ENCODE peak calls at places on chromosomes 13 and 19, in seven cellular contexts. One of them, this sample, is unnamed.
A peak's percentile ranks its signal among the peaks of the same experiment; 100 is the strongest.

GRCh38 chr13:40401911-40402776 is 264.3 kb downstream of the FOXO1 start:
- DNase-seq in HCT116: peak; percentile 64
- DNase-seq in mammary epithelial cell: peak; percentile 89
- DNase-seq in neuronal stem cell: no peak
- DNase-seq in mesenchymal stem cell: peak; percentile 96
- DNase-seq in colonic mucosa: peak; percentile 97
- DNase-seq in K562: peak; percentile 49
- DNase-seq in this sample: peak; percentile 99

GRCh38 chr19:6125571-6125989 is 9.9 kb upstream of the ACSBG2 start:
- DNase-seq in HCT116: peak; percentile 88
- DNase-seq in mammary epithelial cell: peak; percentile 73
- DNase-seq in neuronal stem cell: no peak
- DNase-seq in mesenchymal stem cell: peak; percentile 78
- DNase-seq in colonic mucosa: peak; percentile 69
- DNase-seq in K562: peak; percentile 70
- DNase-seq in this sample: no peak

GRCh38 chr19:38993271-38993670 is 17.7 kb upstream of the FBXO17 start:
- DNase-seq in HCT116: no peak
- DNase-seq in mammary epithelial cell: peak; percentile 96
- DNase-seq in neuronal stem cell: no peak
- DNase-seq in mesenchymal stem cell: peak; percentile 55
- DNase-seq in colonic mucosa: no peak
- DNase-seq in K562: no peak
- DNase-seq in this sample: no peak

GRCh38 chr19:57642396-57643046 is 9.6 kb downstream of the ZNF211 start:
- DNase-seq in HCT116: no peak
- DNase-seq in mammary epithelial cell: peak; percentile 81
- DNase-seq in neuronal stem cell: no peak
- DNase-seq in mesenchymal stem cell: no peak
- DNase-seq in colonic mucosa: no peak
- DNase-seq in K562: no peak
- DNase-seq in this sample: no peak

GRCh38 chr19:19550454-19550842 is 12.4 kb downstream of the CILP2 start:
- DNase-seq in HCT116: no peak
- DNase-seq in mammary epithelial cell: no peak
- DNase-seq in neuronal stem cell: no peak
- DNase-seq in mesenchymal stem cell: no peak
- DNase-seq in colonic mucosa: no peak
- DNase-seq in K562: no peak
- DNase-seq in this sample: no peak

GRCh38 chr13:30757026-30757425 is 21.7 kb downstream of the ALOX5AP start:
- DNase-seq in HCT116: no peak
- DNase-seq in mammary epithelial cell: no peak
- DNase-seq in neuronal stem cell: no peak
- DNase-seq in mesenchymal stem cell: no peak
- DNase-seq in colonic mucosa: no peak
- DNase-seq in K562: no peak
- DNase-seq in this sample: no peak

GRCh38 chr19:49690073-49690655 is 752 bp upstream of the CPT1C start:
- DNase-seq in HCT116: no peak
- DNase-seq in mammary epithelial cell: no peak
- DNase-seq in neuronal stem cell: no peak
- DNase-seq in mesenchymal stem cell: peak; percentile 22
- DNase-seq in colonic mucosa: no peak
- DNase-seq in K562: no peak
- DNase-seq in this sample: peak; percentile 77

GRCh38 chr13:27023385-27023784 is 148.2 kb downstream of the USP12 start:
- DNase-seq in HCT116: no peak
- DNase-seq in mammary epithelial cell: no peak
- DNase-seq in neuronal stem cell: no peak
- DNase-seq in mesenchymal stem cell: no peak
- DNase-seq in colonic mucosa: no peak
- DNase-seq in K562: no peak
- DNase-seq in this sample: no peak

GRCh38 chr19:29383696-29384095 is 142.1 kb upstream of the VSTM2B start:
- DNase-seq in HCT116: no peak
- DNase-seq in mammary epithelial cell: no peak
- DNase-seq in neuronal stem cell: no peak
- DNase-seq in mesenchymal stem cell: no peak
- DNase-seq in colonic mucosa: no peak
- DNase-seq in K562: no peak
- DNase-seq in this sample: peak; percentile 6

GRCh38 chr19:44345969-44346368 is 10.5 kb downstream of the ZNF112 start:
- DNase-seq in HCT116: no peak
- DNase-seq in mammary epithelial cell: no peak
- DNase-seq in neuronal stem cell: no peak
- DNase-seq in mesenchymal stem cell: no peak
- DNase-seq in colonic mucosa: no peak
- DNase-seq in K562: no peak
- DNase-seq in this sample: no peak

GRCh38 chr13:95540848-95541247 is 11.7 kb upstream of the CLDN10 start:
- DNase-seq in HCT116: no peak
- DNase-seq in mammary epithelial cell: no peak
- DNase-seq in neuronal stem cell: no peak
- DNase-seq in mesenchymal stem cell: no peak
- DNase-seq in colonic mucosa: no peak
- DNase-seq in K562: no peak
- DNase-seq in this sample: peak; percentile 86

GRCh38 chr13:31898383-31899071 is 133.0 kb upstream of the FRY start:
- DNase-seq in HCT116: no peak
- DNase-seq in mammary epithelial cell: no peak
- DNase-seq in neuronal stem cell: no peak
- DNase-seq in mesenchymal stem cell: no peak
- DNase-seq in colonic mucosa: no peak
- DNase-seq in K562: no peak
- DNase-seq in this sample: no peak

GRCh38 chr13:46614582-46614981 is 61.6 kb downstream of the LRCH1 start:
- DNase-seq in HCT116: no peak
- DNase-seq in mammary epithelial cell: no peak
- DNase-seq in neuronal stem cell: no peak
- DNase-seq in mesenchymal stem cell: peak; percentile 44
- DNase-seq in colonic mucosa: no peak
- DNase-seq in K562: no peak
- DNase-seq in this sample: no peak

GRCh38 chr19:18204394-18205179 is 745 bp upstream of the RAB3A start:
- DNase-seq in HCT116: no peak
- DNase-seq in mammary epithelial cell: no peak
- DNase-seq in neuronal stem cell: peak; percentile 90
- DNase-seq in mesenchymal stem cell: peak; percentile 77
- DNase-seq in colonic mucosa: peak; percentile 75
- DNase-seq in K562: peak; percentile 79
- DNase-seq in this sample: no peak

GRCh38 chr13:94617389-94618000 is 15.8 kb downstream of the GPR180 start:
- DNase-seq in HCT116: no peak
- DNase-seq in mammary epithelial cell: no peak
- DNase-seq in neuronal stem cell: peak; percentile 35
- DNase-seq in mesenchymal stem cell: peak; percentile 37
- DNase-seq in colonic mucosa: no peak
- DNase-seq in K562: no peak
- DNase-seq in this sample: no peak

GRCh38 chr19:51002542-51003311 is 1.3 kb upstream of the KLK8 start:
- DNase-seq in HCT116: peak; percentile 99
- DNase-seq in mammary epithelial cell: peak; percentile 88
- DNase-seq in neuronal stem cell: peak; percentile 42
- DNase-seq in mesenchymal stem cell: no peak
- DNase-seq in colonic mucosa: peak; percentile 37
- DNase-seq in K562: peak; percentile 98
- DNase-seq in this sample: no peak

GRCh38 chr19:42284641-42285341 is 15.7 kb downstream of the CIC start:
- DNase-seq in HCT116: no peak
- DNase-seq in mammary epithelial cell: no peak
- DNase-seq in neuronal stem cell: peak; percentile 29
- DNase-seq in mesenchymal stem cell: peak; percentile 28
- DNase-seq in colonic mucosa: no peak
- DNase-seq in K562: no peak
- DNase-seq in this sample: peak; percentile 88

GRCh38 chr13:43469791-43470190 is 317.0 kb downstream of the ENOX1 start:
- DNase-seq in HCT116: no peak
- DNase-seq in mammary epithelial cell: no peak
- DNase-seq in neuronal stem cell: no peak
- DNase-seq in mesenchymal stem cell: no peak
- DNase-seq in colonic mucosa: no peak
- DNase-seq in K562: no peak
- DNase-seq in this sample: no peak

GRCh38 chr13:114115191-114115671 is 17.2 kb downstream of the RASA3 start:
- DNase-seq in HCT116: no peak
- DNase-seq in mammary epithelial cell: peak; percentile 19
- DNase-seq in neuronal stem cell: no peak
- DNase-seq in mesenchymal stem cell: peak; percentile 94
- DNase-seq in colonic mucosa: peak; percentile 65
- DNase-seq in K562: peak; percentile 45
- DNase-seq in this sample: peak; percentile 88

GRCh38 chr19:1233361-1233667 is 4.5 kb downstream of the CBARP start:
- DNase-seq in HCT116: no peak
- DNase-seq in mammary epithelial cell: no peak
- DNase-seq in neuronal stem cell: no peak
- DNase-seq in mesenchymal stem cell: no peak
- DNase-seq in colonic mucosa: peak; percentile 42
- DNase-seq in K562: no peak
- DNase-seq in this sample: no peak

GRCh38 chr13:46168341-46168740 is 13.6 kb downstream of the LCP1 start:
- DNase-seq in HCT116: no peak
- DNase-seq in mammary epithelial cell: peak; percentile 82
- DNase-seq in neuronal stem cell: no peak
- DNase-seq in mesenchymal stem cell: peak; percentile 48
- DNase-seq in colonic mucosa: no peak
- DNase-seq in K562: no peak
- DNase-seq in this sample: no peak

GRCh38 chr13:84896128-84896527 is 903.1 kb downstream of the SLITRK6 start:
- DNase-seq in HCT116: peak; percentile 45
- DNase-seq in mammary epithelial cell: peak; percentile 42
- DNase-seq in neuronal stem cell: peak; percentile 55
- DNase-seq in mesenchymal stem cell: peak; percentile 67
- DNase-seq in colonic mucosa: peak; percentile 37
- DNase-seq in K562: peak; percentile 3
- DNase-seq in this sample: no peak

GRCh38 chr13:97945792-97946419 is 7.6 kb upstream of the IPO5 start:
- DNase-seq in HCT116: no peak
- DNase-seq in mammary epithelial cell: no peak
- DNase-seq in neuronal stem cell: no peak
- DNase-seq in mesenchymal stem cell: no peak
- DNase-seq in colonic mucosa: no peak
- DNase-seq in K562: no peak
- DNase-seq in this sample: no peak

GRCh38 chr13:75264611-75265010 is 217.4 kb downstream of the TBC1D4 start:
- DNase-seq in HCT116: no peak
- DNase-seq in mammary epithelial cell: no peak
- DNase-seq in neuronal stem cell: no peak
- DNase-seq in mesenchymal stem cell: no peak
- DNase-seq in colonic mucosa: no peak
- DNase-seq in K562: no peak
- DNase-seq in this sample: no peak

GRCh38 chr19:2691951-2692350 is 10.5 kb downstream of the GNG7 start:
- DNase-seq in HCT116: no peak
- DNase-seq in mammary epithelial cell: no peak
- DNase-seq in neuronal stem cell: no peak
- DNase-seq in mesenchymal stem cell: no peak
- DNase-seq in colonic mucosa: no peak
- DNase-seq in K562: no peak
- DNase-seq in this sample: no peak

GRCh38 chr13:102460806-102461205 is 59.0 kb upstream of the FGF14 start:
- DNase-seq in HCT116: no peak
- DNase-seq in mammary epithelial cell: no peak
- DNase-seq in neuronal stem cell: no peak
- DNase-seq in mesenchymal stem cell: no peak
- DNase-seq in colonic mucosa: no peak
- DNase-seq in K562: no peak
- DNase-seq in this sample: no peak

DNA sequence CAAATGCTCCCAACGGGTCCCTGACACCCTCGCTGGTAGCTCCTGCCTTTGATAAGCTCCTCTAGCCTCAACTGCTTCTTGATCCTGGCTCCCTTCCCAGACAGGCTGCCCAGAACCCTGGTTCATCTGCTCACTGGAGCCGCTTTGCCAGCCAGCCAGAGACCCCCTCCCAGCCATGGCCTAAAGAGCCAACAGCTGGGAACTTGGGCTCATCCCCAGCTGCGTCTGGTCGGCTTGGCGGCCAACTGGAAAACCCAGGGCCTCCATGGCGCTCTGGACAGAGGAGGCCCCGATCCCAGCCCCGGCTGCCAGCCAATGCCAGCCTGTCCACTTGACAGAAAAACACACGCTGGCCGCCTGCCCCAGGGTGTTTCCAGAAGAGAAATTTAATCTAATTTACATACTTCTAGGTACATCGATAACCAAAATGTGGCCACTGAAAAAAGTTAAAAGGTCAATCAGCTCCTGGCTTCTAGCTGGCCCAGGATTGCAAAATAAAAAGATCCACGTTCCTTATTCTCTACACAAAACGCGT is 3.0 kb upstream of the AKAP8L start:
- DNase-seq in HCT116: no peak
- DNase-seq in mammary epithelial cell: no peak
- DNase-seq in neuronal stem cell: no peak
- DNase-seq in mesenchymal stem cell: no peak
- DNase-seq in colonic mucosa: no peak
- DNase-seq in K562: no peak
- DNase-seq in this sample: no peak
- H3K4me3 ChIP-seq in HCT116: no peak overlapping the region
- H3K4me3 ChIP-seq in mammary epithelial cell: no peak overlapping the region
- H3K4me3 ChIP-seq in neuronal stem cell: no peak overlapping the region
- H3K4me3 ChIP-seq in mesenchymal stem cell: no peak overlapping the region
- H3K4me3 ChIP-seq in colonic mucosa: no peak overlapping the region
- H3K4me3 ChIP-seq in K562: no peak overlapping the region
- H3K4me3 ChIP-seq in this sample: no peak overlapping the region

DNA sequence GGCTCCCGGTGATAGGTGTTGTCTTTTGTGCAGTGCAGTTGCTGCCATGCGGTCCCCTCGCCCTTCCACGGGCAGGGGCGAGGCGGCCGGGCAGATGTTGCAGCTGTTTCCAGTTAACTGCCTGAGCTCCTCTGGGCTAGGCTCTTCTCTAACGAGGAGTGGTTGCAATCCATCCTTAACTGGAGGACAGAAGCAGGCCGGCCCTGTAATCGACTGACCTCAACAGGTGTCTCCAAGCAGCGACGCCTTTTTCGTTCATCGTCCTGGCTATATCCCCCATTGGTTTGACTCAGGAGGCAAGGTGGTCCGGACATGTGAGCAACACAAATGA is 1.9 kb upstream of the TSC22D1 start:
- DNase-seq in HCT116: no peak
- DNase-seq in mammary epithelial cell: no peak
- DNase-seq in neuronal stem cell: no peak
- DNase-seq in mesenchymal stem cell: no peak
- DNase-seq in colonic mucosa: no peak
- DNase-seq in K562: no peak
- DNase-seq in this sample: no peak
- H3K9ac ChIP-seq in HCT116: peak overlapping the region; percentile 85
- H3K9ac ChIP-seq in mammary epithelial cell: peak overlapping the region; percentile 87
- H3K9ac ChIP-seq in neuronal stem cell: peak overlapping the region; percentile 93
- H3K9ac ChIP-seq in mesenchymal stem cell: peak overlapping the region; percentile 93
- H3K9ac ChIP-seq in colonic mucosa: peak overlapping the region; percentile 88
- H3K9ac ChIP-seq in K562: peak overlapping the region; percentile 67
- H3K9ac ChIP-seq in this sample: peak overlapping the region; percentile 93

GRCh38 chr19:45908956-45909355 is 5.6 kb downstream of the NANOS2 start:
- DNase-seq in HCT116: no peak
- DNase-seq in mammary epithelial cell: peak; percentile 23
- DNase-seq in neuronal stem cell: no peak
- DNase-seq in mesenchymal stem cell: no peak
- DNase-seq in colonic mucosa: no peak
- DNase-seq in K562: no peak
- DNase-seq in this sample: no peak
- H3K4me3 ChIP-seq in HCT116: no peak overlapping the region
- H3K4me3 ChIP-seq in mammary epithelial cell: no peak overlapping the region
- H3K4me3 ChIP-seq in neuronal stem cell: no peak overlapping the region
- H3K4me3 ChIP-seq in mesenchymal stem cell: no peak overlapping the region
- H3K4me3 ChIP-seq in colonic mucosa: no peak overlapping the region
- H3K4me3 ChIP-seq in K562: no peak overlapping the region
- H3K4me3 ChIP-seq in this sample: no peak overlapping the region

GRCh38 chr19:47681936-47682335 is 31.3 kb upstream of the EHD2 start:
- DNase-seq in HCT116: no peak
- DNase-seq in mammary epithelial cell: no peak
- DNase-seq in neuronal stem cell: no peak
- DNase-seq in mesenchymal stem cell: no peak
- DNase-seq in colonic mucosa: no peak
- DNase-seq in K562: no peak
- DNase-seq in this sample: peak; percentile 57
- H3K9ac ChIP-seq in HCT116: no peak overlapping the region
- H3K9ac ChIP-seq in mammary epithelial cell: no peak overlapping the region
- H3K9ac ChIP-seq in neuronal stem cell: no peak overlapping the region
- H3K9ac ChIP-seq in mesenchymal stem cell: no peak overlapping the region
- H3K9ac ChIP-seq in colonic mucosa: no peak overlapping the region
- H3K9ac ChIP-seq in K562: no peak overlapping the region
- H3K9ac ChIP-seq in this sample: no peak overlapping the region